ENCODE peak calls at places on chromosomes 3 and 15, in seven cellular contexts. H is mesendoderm, F is Caco-2, C is endodermal cell, Z is BJ, M is HAP-1, S is PC-9. L is an unnamed sample. For H3K27me3, the result is how much of the 10 kb centered on the place peaks cover.

GRCh38 chr3:187507905-187508304 is 139.7 kb downstream of the RTP4 start:
- DNase-seq in C (no peak), F (no peak), S (no peak), Z (no peak), M (no peak), H (no peak), L (no peak)

GRCh38 chr3:130688677-130689076 is 58.0 kb downstream of the PIK3R4 start:
- DNase-seq in Z (no peak), F (no peak), S (no peak), M (no peak), H (no peak), C (no peak), L (no peak)

GRCh38 chr3:58874795-58875194 is 175.0 kb downstream of the CFAP20DC start:
- DNase-seq in Z (peak), S (no peak), F (no peak), M (no peak), H (no peak), C (no peak), L (no peak)

GRCh38 chr3:4898454-4899313 is 80.6 kb upstream of the BHLHE40 start:
- DNase-seq in M (no peak), S (peak), F (no peak), H (peak), Z (no peak), C (no peak), L (no peak)

GRCh38 chr15:89058376-89058775 is 29.9 kb upstream of the ABHD2 start:
- DNase-seq in F (no peak), M (no peak), C (no peak), Z (no peak), H (no peak), S (no peak), L (no peak)

GRCh38 chr3:65793495-65794200 is 245.1 kb downstream of the MAGI1 start:
- DNase-seq in C (no peak), M (no peak), Z (no peak), F (peak), S (peak), H (no peak), L (no peak)

GRCh38 chr3:81958967-81959625 is 197.7 kb upstream of the GBE1 start:
- DNase-seq in C (no peak), H (no peak), S (no peak), M (no peak), F (no peak), Z (peak), L (no peak)

GRCh38 chr3:169060037-169060436 is 603.5 kb downstream of the MECOM start:
- DNase-seq in Z (no peak), F (no peak), M (no peak), C (no peak), H (peak), S (no peak), L (no peak)

GRCh38 chr3:8198605-8199004 is 303.0 kb upstream of the LMCD1 start:
- DNase-seq in C (no peak), H (no peak), M (no peak), F (no peak), S (no peak), Z (no peak), L (no peak)

GRCh38 chr3:16885588-16885903 is 791 bp downstream of the PLCL2 start:
- DNase-seq in C (no peak), Z (no peak), F (no peak), H (no peak), S (no peak), M (no peak), L (no peak)
- H3K27me3 ChIP-seq in C (under half), Z (under half), F (under half), H (under half), S (under half), M (under half), L (under half)

GRCh38 chr15:79206940-79207339 is 75.6 kb upstream of the ANKRD34C start:
- DNase-seq in C (no peak), H (peak), Z (no peak), S (no peak), F (no peak), M (peak), L (no peak)

GRCh38 chr15:79208179-79208578 is 74.3 kb upstream of the ANKRD34C start:
- DNase-seq in F (no peak), H (no peak), M (peak), Z (no peak), C (no peak), S (no peak), L (no peak)

GRCh38 chr15:79212589-79213139 is 69.9 kb upstream of the ANKRD34C start:
- DNase-seq in S (no peak), C (no peak), H (peak), M (peak), Z (no peak), F (no peak), L (no peak)

GRCh38 chr15:79209116-79209515 is 73.4 kb upstream of the ANKRD34C start:
- DNase-seq in H (peak), C (no peak), Z (no peak), M (peak), S (no peak), F (no peak), L (no peak)

DNA sequence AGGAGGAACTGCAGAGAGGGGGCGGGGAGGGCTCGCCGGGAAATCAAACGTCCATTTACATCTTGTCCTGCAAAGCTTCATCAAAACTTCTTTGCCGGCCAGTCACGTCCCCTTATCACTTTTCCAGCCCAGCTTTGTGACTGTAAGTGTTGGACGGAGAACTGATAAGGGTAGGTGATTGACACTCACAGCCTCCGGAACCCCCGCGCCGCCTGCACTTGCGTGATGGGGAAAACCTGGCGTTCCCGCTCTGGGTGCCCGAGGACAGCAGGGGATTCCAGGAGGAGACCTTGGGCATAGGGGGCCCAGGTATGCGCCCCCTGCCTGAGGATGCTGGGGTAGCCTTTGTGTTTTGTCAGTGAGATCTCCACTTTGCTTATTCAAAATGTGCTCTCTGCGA is 72.8 kb upstream of the ANKRD34C start:
- DNase-seq in S (no peak), Z (no peak), C (peak), F (peak), H (peak), M (peak), L (no peak)
- H3K27me3 ChIP-seq in S (under half), Z (under half), C (under half), F (under half), H (under half), M (under half), L (under half)

GRCh38 chr3:128492353-128493220 is at the start of gene GATA2:
- DNase-seq in H (no peak), C (peak), M (peak), Z (no peak), S (no peak), F (no peak), L (no peak)
- H3K27me3 ChIP-seq in H (half or more), C (half or more), M (under half), Z (under half), S (under half), F (under half), L (half or more)

GRCh38 chr3:116863270-116863770 is 153.7 kb downstream of the TUSC7 start:
- DNase-seq in H (no peak), S (no peak), F (no peak), M (no peak), C (no peak), Z (no peak), L (no peak)
- H3K27me3 ChIP-seq in H (under half), S (under half), F (under half), M (under half), C (under half), Z (under half), L (under half)

GRCh38 chr3:10561162-10561561 is 55.8 kb upstream of the ATP2B2 start:
- DNase-seq in Z (no peak), S (no peak), F (no peak), C (no peak), H (no peak), M (no peak), L (no peak)
- H3K27me3 ChIP-seq in Z (under half), S (half or more), F (under half), C (under half), H (under half), M (under half), L (under half)

L was measured in right atrium auricular region.